ENCODE peak calls at places on chromosomes 5 and 9, in ten cellular contexts. X is stomach, U is lung, T is A549, J is astrocyte of the spinal cord, C is AG04450, I is AG09309, Y is IMR-90, H is Caco-2, Q is astrocyte of the cerebellum. S is an unnamed sample.

GRCh38 chr9:81848472-81848871 is 79.8 kb upstream of the SPATA31D4 start:
- DNase-seq in X (no peak), H (no peak), J (peak), C (no peak), T (no peak), Y (peak), Q (no peak), I (no peak), U (no peak), S (no peak)

GRCh38 chr9:132539071-132539470 is 43.3 kb upstream of the BARHL1 start:
- DNase-seq in I (no peak), H (no peak), Y (no peak), X (no peak), U (no peak), C (no peak), Q (no peak), J (no peak), T (peak), S (no peak)

GRCh38 chr9:83538172-83538889 is at the start of gene FRMD3:
- DNase-seq in H (peak), X (peak), U (peak), T (peak), Y (peak), C (no peak), J (peak), Q (peak), I (peak), S (no peak)

GRCh38 chr9:136052433-136052880 is 42.6 kb downstream of the NACC2 start:
- DNase-seq in Q (no peak), H (no peak), I (no peak), U (no peak), T (peak), Y (no peak), C (no peak), J (no peak), X (peak), S (no peak)

GRCh38 chr9:16727452-16728127 is 142.9 kb downstream of the BNC2 start:
- DNase-seq in X (no peak), I (no peak), Q (no peak), T (no peak), H (no peak), Y (peak), C (no peak), J (peak), U (no peak), S (no peak)

GRCh38 chr9:133370680-133371079 is 5.2 kb downstream of the SURF4 start:
- DNase-seq in Y (no peak), I (no peak), X (no peak), Q (no peak), J (no peak), C (no peak), T (no peak), H (no peak), U (no peak), S (no peak)

GRCh38 chr9:130555061-130555460 is 24.3 kb upstream of the FUBP3 start:
- DNase-seq in U (no peak), Y (no peak), I (no peak), X (no peak), J (no peak), Q (no peak), T (no peak), C (no peak), H (no peak), S (no peak)

GRCh38 chr5:96753848-96754247 is 53.9 kb downstream of the ERAP1 start:
- DNase-seq in Q (no peak), H (no peak), X (no peak), U (no peak), Y (no peak), C (no peak), T (no peak), I (no peak), J (no peak), S (no peak)

GRCh38 chr5:78677777-78678668 is 29.5 kb upstream of the LHFPL2 start:
- DNase-seq in I (peak), Q (peak), J (peak), X (no peak), C (peak), H (peak), U (no peak), T (peak), Y (peak), S (peak)

GRCh38 chr5:171712616-171713015 is 73.0 kb upstream of the SMIM23 start:
- DNase-seq in Q (no peak), U (peak), T (no peak), J (no peak), H (no peak), X (no peak), I (no peak), Y (no peak), C (no peak), S (no peak)

GRCh38 chr5:61732376-61732775 is 400.3 kb downstream of the ZSWIM6 start:
- DNase-seq in U (no peak), X (no peak), I (no peak), Y (no peak), H (no peak), J (no peak), T (no peak), C (no peak), Q (no peak), S (no peak)

GRCh38 chr9:113350338-113350672 is 964 bp downstream of the BSPRY start:
- DNase-seq in T (no peak), Y (no peak), Q (no peak), X (no peak), I (no peak), H (no peak), U (no peak), J (no peak), C (no peak), S (no peak)

GRCh38 chr5:132226516-132227234 is 978 bp downstream of the P4HA2 start:
- DNase-seq in T (no peak), J (peak), U (no peak), Q (no peak), C (no peak), H (peak), I (no peak), X (peak), Y (peak), S (no peak)

GRCh38 chr5:133429046-133429445 is 183.3 kb downstream of the FSTL4 start:
- DNase-seq in Q (no peak), X (no peak), J (no peak), I (no peak), H (no peak), T (no peak), U (no peak), C (no peak), Y (no peak), S (no peak)

GRCh38 chr5:73496984-73497457 is 1.2 kb upstream of the BTF3 start:
- DNase-seq in X (no peak), U (no peak), Y (peak), H (no peak), I (no peak), J (peak), T (peak), Q (peak), C (peak), S (no peak)

GRCh38 chr9:99911600-99911999 is 5.1 kb downstream of the STX17 start:
- DNase-seq in Y (no peak), H (no peak), C (no peak), Q (no peak), X (no peak), J (no peak), T (no peak), I (no peak), U (no peak), S (no peak)

GRCh38 chr9:99907208-99907532 is 716 bp downstream of the STX17 start:
- DNase-seq in I (no peak), U (no peak), C (no peak), Y (no peak), H (no peak), J (peak), Q (no peak), X (no peak), T (no peak), S (no peak)

GRCh38 chr9:99903393-99903792 is 3.1 kb upstream of the STX17 start:
- DNase-seq in Q (no peak), I (no peak), T (no peak), X (no peak), Y (no peak), U (no peak), J (no peak), C (no peak), H (no peak), S (no peak)

GRCh38 chr9:99905833-99906402 is 536 bp upstream of the STX17 start:
- DNase-seq in Q (no peak), T (no peak), J (peak), I (no peak), H (no peak), C (no peak), U (no peak), X (peak), Y (peak), S (no peak)

GRCh38 chr9:99906403-99907207 is at the start of gene STX17:
- DNase-seq in X (peak), C (peak), J (peak), Q (peak), Y (peak), I (peak), U (peak), H (peak), T (peak), S (no peak)
- TF ChIP-seq CTCF in X (no peak), C (no peak), J (no peak), Q (no peak), Y (no peak), I (no peak), U (no peak), H (no peak), T (peak), S (no peak)

DNA sequence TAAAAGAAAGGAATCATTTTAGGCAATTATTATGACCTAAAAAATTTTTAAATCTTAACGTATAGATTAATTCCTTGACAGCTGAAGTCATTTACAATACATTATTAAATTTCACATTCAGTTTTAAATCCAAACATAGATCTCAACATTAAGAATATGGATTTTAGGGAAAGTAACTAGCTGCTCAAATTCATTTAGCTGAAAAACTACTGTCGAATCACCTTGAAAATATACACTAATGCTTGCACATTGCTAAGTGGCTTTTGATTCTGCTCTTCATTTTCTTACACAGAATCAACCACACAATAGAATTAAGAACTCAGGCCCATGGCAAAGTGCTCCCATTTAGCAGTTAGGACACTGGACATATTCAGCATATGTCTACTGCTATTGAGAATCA is 454.2 kb downstream of the RAB3C start:
- DNase-seq in Q (no peak), J (peak), I (no peak), H (no peak), Y (no peak), U (no peak), C (no peak), T (no peak), X (no peak), S (no peak)
- H3K4me3 ChIP-seq in Q (no peak), J (peak), I (no peak), H (peak), Y (peak), U (no peak), C (peak), T (peak), X (peak), S (peak)

GRCh38 chr9:117387422-117387821 is 27.4 kb downstream of the ASTN2 start:
- DNase-seq in X (no peak), I (no peak), U (no peak), T (no peak), C (no peak), H (no peak), Y (no peak), Q (no peak), J (no peak), S (no peak)

GRCh38 chr9:117394655-117395054 is 20.2 kb downstream of the ASTN2 start:
- DNase-seq in X (no peak), C (no peak), H (no peak), T (no peak), Y (no peak), U (no peak), Q (no peak), I (no peak), J (no peak), S (no peak)

DNA sequence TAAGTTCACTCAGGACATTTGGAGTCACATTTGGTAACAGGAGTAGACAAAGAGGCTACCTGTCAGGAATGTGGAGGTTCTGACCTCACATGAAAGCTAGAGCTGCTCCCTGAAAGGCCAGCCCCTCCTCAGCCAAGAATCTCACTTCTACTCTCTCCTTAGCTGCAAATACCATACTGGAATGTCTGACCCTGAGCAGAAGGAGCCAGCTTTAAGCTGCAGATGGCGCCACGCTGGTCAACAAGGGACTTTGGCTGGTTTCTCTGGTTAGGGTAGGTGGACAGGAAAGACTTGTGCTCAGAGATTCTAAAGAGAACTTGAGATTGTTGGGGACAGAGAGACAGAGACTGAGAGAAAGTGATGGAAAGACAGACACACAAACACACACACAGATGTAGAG is 21.9 kb downstream of the ASTN2 start:
- DNase-seq in Y (no peak), J (no peak), U (no peak), X (no peak), H (no peak), Q (no peak), I (no peak), T (no peak), C (no peak), S (no peak)
- TF ChIP-seq CTCF in Y (no peak), J (no peak), U (no peak), X (no peak), H (no peak), Q (no peak), I (no peak), T (no peak), C (no peak), S (no peak)

GRCh38 chr9:109950710-109951443 is 170.9 kb downstream of the PALM2AKAP2 start:
- DNase-seq in Q (no peak), C (no peak), J (no peak), I (no peak), H (no peak), U (no peak), X (no peak), Y (no peak), T (no peak), S (no peak)

GRCh38 chr9:109953813-109954489 is 174.0 kb downstream of the PALM2AKAP2 start:
- DNase-seq in J (no peak), C (no peak), X (no peak), H (no peak), Y (no peak), T (peak), Q (no peak), I (no peak), U (no peak), S (no peak)

GRCh38 chr9:109948453-109948852 is 168.5 kb downstream of the PALM2AKAP2 start:
- DNase-seq in H (no peak), X (no peak), U (no peak), I (no peak), Q (no peak), J (no peak), T (no peak), Y (no peak), C (no peak), S (no peak)

GRCh38 chr9:109956811-109957440 is 176.9 kb downstream of the PALM2AKAP2 start:
- DNase-seq in X (no peak), T (no peak), Y (peak), H (no peak), C (peak), I (no peak), J (peak), Q (no peak), U (no peak), S (no peak)

DNA sequence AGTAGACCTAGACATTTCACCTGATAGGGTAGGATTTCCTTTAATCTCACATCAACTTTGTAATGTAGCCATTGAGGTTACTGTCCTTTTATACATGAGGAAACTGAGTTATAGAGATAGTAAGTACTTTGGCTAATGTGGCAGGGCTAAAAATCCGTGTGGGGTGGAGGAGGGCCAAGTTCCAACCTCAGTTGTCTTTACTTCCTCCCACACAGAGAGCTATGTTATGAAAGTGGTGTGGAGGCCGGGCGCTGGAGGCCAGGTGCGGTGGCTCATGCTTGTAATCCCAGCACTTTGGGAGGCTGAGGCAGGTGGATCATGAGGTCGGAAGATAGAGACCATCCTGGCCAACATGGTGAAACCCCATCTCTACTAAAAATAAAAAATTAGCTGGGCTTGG is 173.3 kb downstream of the PALM2AKAP2 start:
- DNase-seq in Q (no peak), X (no peak), U (no peak), I (no peak), J (no peak), H (no peak), T (no peak), Y (no peak), C (no peak), S (no peak)
- H3K4me3 ChIP-seq in Q (no peak), X (no peak), U (no peak), I (no peak), J (no peak), H (no peak), T (no peak), Y (no peak), C (no peak), S (no peak)

GRCh38 chr9:134403682-134404301 is 77.5 kb downstream of the RXRA start:
- DNase-seq in J (peak), Q (peak), C (peak), I (peak), T (no peak), X (peak), Y (peak), U (peak), H (no peak), S (peak)
- TF ChIP-seq CTCF in J (peak), Q (no peak), C (no peak), I (no peak), T (no peak), X (no peak), Y (no peak), U (no peak), H (no peak), S (no peak)

DNA sequence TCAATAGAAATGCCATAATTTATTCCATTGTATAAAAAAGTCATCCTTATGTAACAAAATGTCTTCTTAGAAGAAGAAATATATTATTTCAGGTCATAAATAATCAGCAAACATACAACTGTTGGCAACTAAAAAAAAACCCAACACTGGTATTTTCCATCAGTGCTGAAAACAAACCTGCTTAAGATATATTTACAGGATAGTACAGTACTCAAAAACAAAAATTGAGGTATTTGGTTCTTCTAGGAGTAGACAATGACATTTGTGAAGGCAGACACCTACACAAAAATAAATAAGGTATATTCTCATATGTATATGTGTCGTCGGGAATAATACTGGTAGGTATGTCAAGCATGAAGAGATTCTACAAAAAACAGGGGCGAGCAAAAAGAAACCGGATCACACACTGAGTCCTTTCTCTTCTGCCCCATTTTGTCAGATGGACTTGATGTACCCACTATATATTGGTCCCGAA is 2.9 kb downstream of the DUSP1 start:
- DNase-seq in C (no peak), I (no peak), Y (no peak), X (no peak), Q (no peak), U (no peak), J (no peak), T (no peak), H (no peak), S (no peak)
- H3K4me3 ChIP-seq in C (peak), I (peak), Y (peak), X (peak), Q (peak), U (peak), J (peak), T (peak), H (no peak), S (peak)

GRCh38 chr5:135307143-135307903 is 91.7 kb downstream of the MACROH2A1 start:
- DNase-seq in X (no peak), Q (no peak), H (no peak), U (peak), T (no peak), I (no peak), Y (no peak), C (no peak), J (no peak), S (no peak)
- TF ChIP-seq CTCF in X (no peak), Q (no peak), H (no peak), U (no peak), T (no peak), I (no peak), Y (no peak), C (no peak), J (no peak), S (no peak)